ENCODE peak calls at places on chromosomes 2 and 18, in six cellular contexts. M is neuronal stem cell, S is H1, P is IMR-90, B is mesenchymal stem cell, L is trophoblast cell. I is an unnamed sample.

GRCh38 chr2:207474871-207475485 is 54.8 kb upstream of the CREB1 start:
- DNase-seq in M (peak; percentile 51), S (no peak), P (peak; percentile 68), B (peak; percentile 64), L (peak; percentile 82), I (no peak)

GRCh38 chr2:230889911-230890601 is 25.3 kb downstream of the ITM2C start:
- DNase-seq in M (no peak), S (no peak), P (no peak), B (no peak), L (no peak), I (no peak)

GRCh38 chr2:220076734-220077133 is 449.3 kb downstream of the SLC4A3 start:
- DNase-seq in M (no peak), S (no peak), P (peak; percentile 42), B (no peak), L (peak; percentile 36), I (no peak)

GRCh38 chr18:10590412-10590811 is 64.6 kb downstream of the NAPG start:
- DNase-seq in M (no peak), S (no peak), P (no peak), B (no peak), L (no peak), I (no peak)

GRCh38 chr18:32549248-32549842 is 78.7 kb upstream of the GAREM1 start:
- DNase-seq in M (peak; percentile 51), S (peak; percentile 19), P (peak; percentile 34), B (peak; percentile 56), L (peak; percentile 76), I (peak; percentile 58)

GRCh38 chr2:211822686-211823335 is 715.8 kb downstream of the ERBB4 start:
- DNase-seq in M (no peak), S (no peak), P (no peak), B (no peak), L (no peak), I (no peak)

GRCh38 chr2:200585730-200586643 is at the start of gene AOX1:
- DNase-seq in M (peak; percentile 52), S (peak; percentile 68), P (peak; percentile 45), B (peak; percentile 66), L (peak; percentile 63), I (peak; percentile 86)

GRCh38 chr2:236974752-236975151 is 110.9 kb upstream of the COPS8 start:
- DNase-seq in M (no peak), S (no peak), P (no peak), B (no peak), L (no peak), I (peak; percentile 13)

GRCh38 chr2:181686566-181687185 is 6.4 kb upstream of the NEUROD1 start:
- DNase-seq in M (no peak), S (no peak), P (no peak), B (no peak), L (no peak), I (no peak)

GRCh38 chr2:68733365-68733764 is 1.2 kb upstream of the ARHGAP25 start:
- DNase-seq in M (no peak), S (no peak), P (no peak), B (no peak), L (no peak), I (no peak)
- H3K14ac ChIP-seq in M (no peak overlapping the region), S (no peak overlapping the region), P (peak overlapping the region; percentile 6), B (no peak overlapping the region), L (no peak overlapping the region), I (no peak overlapping the region)

DNA sequence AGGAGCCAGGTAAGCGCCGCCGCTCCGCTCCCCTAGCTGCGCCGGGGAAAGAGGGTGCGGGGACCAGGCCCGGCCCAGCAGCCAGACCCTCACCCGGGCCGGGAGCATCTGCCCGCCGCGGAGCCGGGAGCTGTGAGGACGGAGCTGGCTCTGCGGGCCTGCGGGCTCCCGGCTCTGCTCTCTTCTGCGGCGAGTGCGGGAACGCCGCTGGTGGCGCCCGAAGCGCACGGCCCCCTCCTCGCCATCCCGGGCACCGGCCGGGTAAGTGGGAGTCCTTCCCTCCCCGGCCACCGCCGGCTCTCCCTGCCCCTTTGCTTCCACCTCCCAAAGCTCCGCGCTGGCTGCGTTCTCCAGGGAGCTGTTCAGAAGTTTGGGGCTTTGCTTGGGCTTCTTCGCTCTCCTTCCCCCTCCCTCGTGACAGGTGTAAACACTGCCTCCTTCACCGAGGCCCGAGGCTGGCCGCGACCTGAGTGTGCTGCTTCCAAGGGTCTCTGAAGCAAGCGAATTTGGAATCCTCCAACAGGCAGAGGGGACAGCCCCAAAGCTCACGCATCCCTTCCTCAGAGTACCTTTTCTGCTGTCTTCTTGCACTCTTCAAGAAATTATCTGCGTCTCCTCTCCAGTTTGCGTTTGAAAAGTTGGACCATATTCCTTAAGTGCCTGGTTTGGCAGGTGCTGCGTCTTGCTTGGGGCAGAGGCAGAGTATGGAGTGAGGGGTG is 635 bp downstream of the AFTPH start:
- DNase-seq in M (no peak), S (no peak), P (peak; percentile 7), B (peak; percentile 54), L (peak; percentile 69), I (peak; percentile 48)
- H4K8ac ChIP-seq in M (no peak overlapping the region), S (peak overlapping the region; percentile 86), P (no peak overlapping the region), B (peak overlapping the region; percentile 68), L (peak overlapping the region; percentile 94), I (no peak overlapping the region)

GRCh38 chr2:108612153-108612513 is 77.9 kb downstream of the LIMS1 start:
- DNase-seq in M (no peak), S (no peak), P (peak; percentile 88), B (peak; percentile 66), L (no peak), I (no peak)
- H3K14ac ChIP-seq in M (no peak overlapping the region), S (no peak overlapping the region), P (peak overlapping the region; percentile 1), B (no peak overlapping the region), L (no peak overlapping the region), I (no peak overlapping the region)

GRCh38 chr2:171109571-171109970 is 51.1 kb downstream of the TLK1 start:
- DNase-seq in M (no peak), S (no peak), P (no peak), B (no peak), L (no peak), I (no peak)

GRCh38 chr2:171107803-171108202 is 52.9 kb downstream of the TLK1 start:
- DNase-seq in M (no peak), S (no peak), P (no peak), B (no peak), L (no peak), I (no peak)

GRCh38 chr2:171109020-171109419 is 51.7 kb downstream of the TLK1 start:
- DNase-seq in M (no peak), S (no peak), P (no peak), B (no peak), L (no peak), I (no peak)
- H4K8ac ChIP-seq in M (no peak overlapping the region), S (no peak overlapping the region), P (no peak overlapping the region), B (no peak overlapping the region), L (no peak overlapping the region), I (no peak overlapping the region)

I was measured in H9.